ENCODE peak calls at places on chromosomes 2 and 18, in five cellular contexts. V is HCT116, X is GM12878, J is right lobe of liver, F is upper lobe of left lung. R is an unnamed sample.

GRCh38 chr18:22683196-22683676 is 249.9 kb upstream of the RBBP8 start:
- ATAC-seq in J (peak; percentile 85), X (no peak), F (peak; percentile 89), V (no peak), R (peak; percentile 72)

GRCh38 chr2:56444339-56444738 is 260.5 kb downstream of the CCDC85A start:
- ATAC-seq in X (no peak), F (no peak), V (no peak), J (no peak), R (no peak)

GRCh38 chr2:177295479-177295878 is 31.0 kb upstream of the NFE2L2 start:
- ATAC-seq in J (peak; percentile 79), F (peak; percentile 65), X (no peak), V (no peak), R (peak; percentile 78)

GRCh38 chr2:196336715-196337617 is 165.6 kb upstream of the STK17B start:
- ATAC-seq in J (peak; percentile 48), V (peak; percentile 42), F (peak; percentile 41), X (peak; percentile 90), R (no peak)

GRCh38 chr2:72148391-72148974 is 821 bp upstream of the CYP26B1 start:
- ATAC-seq in X (no peak), V (no peak), F (no peak), J (no peak), R (no peak)

GRCh38 chr2:167898297-167898696 is 349.1 kb downstream of the STK39 start:
- ATAC-seq in J (no peak), X (no peak), F (no peak), V (no peak), R (no peak)

GRCh38 chr2:168538534-168538933 is 82.5 kb downstream of the CERS6 start:
- ATAC-seq in F (no peak), V (peak; percentile 50), X (no peak), J (no peak), R (no peak)

GRCh38 chr2:30208453-30208852 is 22.9 kb upstream of the LBH start:
- ATAC-seq in X (peak; percentile 82), V (peak; percentile 93), J (peak; percentile 97), F (peak; percentile 92), R (peak; percentile 84)

GRCh38 chr18:69968073-69968472 is 20.4 kb upstream of the CD226 start:
- ATAC-seq in X (no peak), F (no peak), V (no peak), J (no peak), R (no peak)

GRCh38 chr2:2573658-2574293 is 242.7 kb upstream of the MYT1L start:
- ATAC-seq in F (no peak), V (no peak), J (no peak), X (no peak), R (no peak)

GRCh38 chr2:186907897-186908296 is 58.9 kb upstream of the ZSWIM2 start:
- ATAC-seq in V (no peak), F (no peak), J (no peak), X (peak; percentile 67), R (no peak)

GRCh38 chr18:35276276-35276675 is 13.8 kb downstream of the ZSCAN30 start:
- ATAC-seq in J (no peak), V (no peak), X (no peak), F (no peak), R (no peak)

GRCh38 chr2:204545861-204546773 is 842 bp downstream of the PARD3B start:
- ATAC-seq in X (no peak), V (peak; percentile 21), J (peak; percentile 22), F (peak; percentile 34), R (no peak)

GRCh38 chr2:227447606-227448005 is 24.4 kb upstream of the AGFG1 start:
- ATAC-seq in F (no peak), V (no peak), X (no peak), J (no peak), R (no peak)

GRCh38 chr2:199991691-199992090 is 36.3 kb downstream of the MAIP1 start:
- ATAC-seq in X (no peak), V (no peak), J (no peak), F (no peak), R (no peak)

GRCh38 chr2:16481342-16481741 is 184.3 kb downstream of the CYRIA start:
- ATAC-seq in X (no peak), F (no peak), V (no peak), J (no peak), R (no peak)

GRCh38 chr2:10135296-10136089 is 13.0 kb downstream of the RRM2 start:
- ATAC-seq in X (peak; percentile 17), F (no peak), J (no peak), V (peak; percentile 15), R (no peak)

GRCh38 chr18:60053747-60054304 is 154.0 kb downstream of the PMAIP1 start:
- ATAC-seq in V (peak; percentile 97), F (no peak), X (peak; percentile 67), J (no peak), R (peak; percentile 50)

GRCh38 chr2:96987264-96987909 is 1.0 kb upstream of the FAM178B start:
- ATAC-seq in J (no peak), F (no peak), X (no peak), V (no peak), R (no peak)

GRCh38 chr2:173829727-173830126 is 135.4 kb downstream of the SP3 start:
- ATAC-seq in F (no peak), V (no peak), J (no peak), X (no peak), R (no peak)

GRCh38 chr2:217645891-217646290 is 356.9 kb downstream of the TNS1 start:
- ATAC-seq in V (no peak), X (no peak), F (no peak), J (no peak), R (no peak)

GRCh38 chr2:142347751-142348150 is 216.9 kb upstream of the LRP1B start:
- ATAC-seq in F (no peak), X (no peak), J (no peak), V (no peak), R (no peak)

GRCh38 chr2:11955314-11955713 is 208.9 kb downstream of the LPIN1 start:
- ATAC-seq in J (no peak), V (no peak), X (no peak), F (peak; percentile 70), R (no peak)

GRCh38 chr2:39437522-39438296 is 624 bp upstream of the MAP4K3 start:
- ATAC-seq in V (peak; percentile 70), X (peak; percentile 54), F (peak; percentile 69), J (peak; percentile 72), R (peak; percentile 14)

GRCh38 chr2:160368988-160369935 is 124.3 kb downstream of the RBMS1 start:
- ATAC-seq in F (peak; percentile 63), J (no peak), X (no peak), V (no peak), R (no peak)

GRCh38 chr2:98295721-98296414 is 50.4 kb upstream of the CNGA3 start:
- ATAC-seq in V (no peak), F (peak; percentile 30), J (peak; percentile 82), X (no peak), R (no peak)

GRCh38 chr18:669077-669476 is 11.6 kb downstream of the TYMS start:
- ATAC-seq in X (peak; percentile 53), V (no peak), J (no peak), F (no peak), R (no peak)

GRCh38 chr2:72923833-72924352 is 6.6 kb downstream of the EMX1 start:
- ATAC-seq in F (peak; percentile 9), X (no peak), J (no peak), V (no peak), R (no peak)

GRCh38 chr18:8847066-8847755 is 141.9 kb downstream of the MTCL1 start:
- ATAC-seq in V (no peak), F (peak; percentile 85), J (no peak), X (no peak), R (peak; percentile 7)

DNA sequence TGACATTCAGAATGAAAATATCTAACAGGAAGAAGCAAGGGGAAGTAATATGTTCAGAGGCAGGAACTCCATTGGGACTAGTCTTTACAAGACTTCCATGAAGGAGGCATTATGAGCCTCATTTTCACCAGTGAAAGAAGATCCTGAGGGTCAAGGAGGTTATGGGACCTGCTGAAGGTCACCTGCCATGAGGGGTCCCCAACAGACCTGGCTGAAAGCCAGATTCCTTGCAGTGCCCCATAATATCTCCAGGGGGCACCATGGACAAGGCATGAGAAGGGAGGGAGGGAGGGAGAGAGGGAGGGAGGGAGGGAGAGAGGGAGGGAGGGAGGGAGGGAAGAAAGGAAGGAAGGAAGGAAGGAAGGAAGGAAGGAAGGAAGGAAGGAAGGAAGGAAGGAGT is 27.9 kb downstream of the XDH start:
- ATAC-seq in V (no peak), F (no peak), X (no peak), J (no peak), R (no peak)
- H3K27ac ChIP-seq in V (no peak overlapping the region), F (no peak overlapping the region), X (no peak overlapping the region), J (no peak overlapping the region), R (no peak overlapping the region)

DNA sequence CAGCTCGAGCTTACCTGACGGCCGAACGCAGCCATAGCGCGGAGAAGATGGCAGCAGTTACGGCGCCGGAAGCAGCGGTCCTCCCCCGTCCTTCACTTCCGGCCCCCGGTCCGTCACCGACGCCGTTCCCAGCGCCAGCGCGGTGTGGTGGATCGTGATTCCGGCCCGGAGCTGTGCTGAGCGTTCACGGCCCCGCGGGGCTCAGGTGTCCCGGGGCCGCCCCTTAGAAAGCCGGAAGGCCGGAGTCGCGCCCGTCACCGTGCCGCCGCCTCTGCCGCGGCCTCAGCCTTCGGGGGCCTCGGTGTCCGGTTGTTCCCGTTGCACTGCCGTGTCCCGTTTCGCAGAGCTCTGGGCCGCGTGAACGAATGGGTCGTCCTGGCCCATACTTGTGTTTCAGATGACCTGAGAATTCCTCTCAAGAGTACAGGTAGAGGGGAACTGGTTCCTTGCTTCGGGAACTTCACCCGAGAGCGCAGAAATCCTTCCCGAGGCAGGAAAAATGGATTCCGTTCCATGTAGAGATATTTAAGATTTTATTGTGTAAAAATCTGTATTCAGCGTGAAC is at the start of gene MTERF4:
- ATAC-seq in X (peak; percentile 82), J (peak; percentile 98), F (peak; percentile 98), V (peak; percentile 97), R (peak; percentile 98)
- TF ChIP-seq POLR2A in X (peak; percentile 94), J (peak; percentile 73), F (peak; percentile 59), V (peak; percentile 60), R (peak; percentile 52)

DNA sequence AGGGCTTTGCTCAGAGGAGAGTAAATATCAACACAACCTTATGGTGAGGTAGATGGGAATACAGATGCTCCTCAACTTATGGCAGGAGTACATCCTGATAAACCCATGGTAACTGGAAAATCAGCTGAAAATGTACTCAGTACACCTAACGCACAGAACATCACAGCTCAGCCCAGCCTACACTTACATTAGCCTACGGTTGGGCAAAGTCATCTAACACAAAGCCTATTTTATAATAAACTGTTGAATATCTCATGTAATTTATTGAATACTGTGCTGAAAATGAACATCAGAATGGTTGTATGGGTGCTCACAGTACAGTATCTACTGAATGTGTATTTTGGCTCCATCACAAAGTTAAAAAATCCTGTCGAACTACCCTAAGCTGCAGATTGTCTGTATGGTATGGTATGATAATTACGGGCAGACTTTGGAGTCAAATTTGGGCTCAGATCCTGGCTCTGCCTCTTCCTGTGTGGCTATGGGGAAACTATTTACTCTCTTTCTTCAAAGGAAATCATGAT is 120.3 kb upstream of the LYPD1 start:
- ATAC-seq in J (no peak), F (no peak), V (no peak), X (no peak), R (no peak)
- H3K27ac ChIP-seq in J (no peak overlapping the region), F (no peak overlapping the region), V (no peak overlapping the region), X (no peak overlapping the region), R (no peak overlapping the region)

GRCh38 chr2:28568533-28568932 is 72.7 kb downstream of the PLB1 start:
- ATAC-seq in J (no peak), V (no peak), X (no peak), F (no peak), R (no peak)

GRCh38 chr2:28565720-28566295 is 69.9 kb downstream of the PLB1 start:
- ATAC-seq in F (no peak), V (no peak), X (no peak), J (no peak), R (peak; percentile 6)

GRCh38 chr2:28565033-28565432 is 69.2 kb downstream of the PLB1 start:
- ATAC-seq in J (no peak), F (no peak), X (no peak), V (no peak), R (no peak)

GRCh38 chr2:28567076-28567471 is 71.2 kb downstream of the PLB1 start:
- ATAC-seq in V (peak; percentile 65), X (peak; percentile 60), J (peak; percentile 31), F (peak; percentile 44), R (peak; percentile 30)

GRCh38 chr2:28566441-28567075 is 70.7 kb downstream of the PLB1 start:
- ATAC-seq in X (peak; percentile 99), F (peak; percentile 99), V (peak; percentile 94), J (peak; percentile 100), R (peak; percentile 93)
- TF ChIP-seq POLR2A in X (no peak), F (no peak), V (no peak), J (no peak), R (peak; percentile 10)